ENCODE peak calls at places on chromosomes 12 and 14, in eight cellular contexts. W is small intestine, U is GM23338, G is neural progenitor cell, S is cardiac muscle cell, D is stomach, L is MG63, K is sigmoid colon. H is an unnamed sample. For H3K27me3 and H3K36me3, the result is how much of the 10 kb centered on the place peaks cover.

GRCh38 chr14:61463664-61464063 is 142.3 kb downstream of the PRKCH start:
- DNase-seq in W (no peak), U (no peak), G (no peak), S (peak), D (no peak), L (no peak), K (no peak), H (no peak)

GRCh38 chr12:102675672-102676071 is 195.3 kb upstream of the IGF1 start:
- DNase-seq in W (no peak), U (no peak), G (no peak), S (no peak), D (no peak), L (peak), K (no peak), H (no peak)

GRCh38 chr12:42213954-42214426 is 24.1 kb downstream of the YAF2 start:
- DNase-seq in W (peak), U (no peak), G (peak), S (peak), D (peak), L (peak), K (no peak), H (no peak)

GRCh38 chr12:48601013-48601756 is 31.3 kb upstream of the LALBA start:
- DNase-seq in W (no peak), U (peak), G (peak), S (peak), D (no peak), L (no peak), K (no peak), H (peak)

GRCh38 chr12:22321620-22322019 is 12.9 kb downstream of the ST8SIA1 start:
- DNase-seq in W (no peak), U (peak), G (peak), S (peak), D (no peak), L (no peak), K (no peak), H (no peak)

GRCh38 chr12:52633383-52633782 is 15.0 kb upstream of the KRT73 start:
- DNase-seq in W (no peak), U (no peak), G (no peak), S (no peak), D (no peak), L (no peak), K (no peak), H (no peak)

GRCh38 chr12:1122803-1123202 is 131.8 kb downstream of the ERC1 start:
- DNase-seq in W (no peak), U (no peak), G (peak), S (peak), D (no peak), L (no peak), K (no peak), H (no peak)

GRCh38 chr14:54488318-54488645 is 498 bp downstream of the GMFB start:
- DNase-seq in W (peak), U (peak), G (no peak), S (no peak), D (no peak), L (no peak), K (no peak), H (peak)

GRCh38 chr12:19916193-19916498 is 452.2 kb upstream of the PDE3A start:
- DNase-seq in W (no peak), U (no peak), G (no peak), S (no peak), D (no peak), L (no peak), K (no peak), H (no peak)

GRCh38 chr14:44168566-44168965 is 338.5 kb downstream of the FSCB start:
- DNase-seq in W (no peak), U (no peak), G (no peak), S (peak), D (no peak), L (no peak), K (no peak), H (no peak)

GRCh38 chr12:26198742-26199141 is 3.4 kb downstream of the SSPN start:
- DNase-seq in W (no peak), U (no peak), G (no peak), S (peak), D (no peak), L (peak), K (peak), H (no peak)

GRCh38 chr12:47221256-47222023 is 141.7 kb upstream of the AMIGO2 start:
- DNase-seq in W (peak), U (no peak), G (no peak), S (no peak), D (no peak), L (no peak), K (no peak), H (no peak)

GRCh38 chr12:47014474-47014873 is 64.9 kb upstream of the PCED1B start:
- DNase-seq in W (no peak), U (no peak), G (no peak), S (peak), D (no peak), L (peak), K (no peak), H (no peak)

GRCh38 chr12:131836714-131837397 is 8.7 kb downstream of the MMP17 start:
- DNase-seq in W (no peak), U (no peak), G (no peak), S (no peak), D (no peak), L (no peak), K (peak), H (no peak)

GRCh38 chr12:62861586-62861985 is 73.4 kb downstream of the PPM1H start:
- DNase-seq in W (no peak), U (no peak), G (no peak), S (no peak), D (no peak), L (peak), K (no peak), H (no peak)

GRCh38 chr14:99118046-99118721 is 153.8 kb downstream of the BCL11B start:
- DNase-seq in W (no peak), U (peak), G (no peak), S (no peak), D (peak), L (no peak), K (no peak), H (peak)

GRCh38 chr14:37013116-37013515 is 159.3 kb downstream of the SLC25A21 start:
- DNase-seq in W (no peak), U (no peak), G (no peak), S (no peak), D (no peak), L (no peak), K (no peak), H (no peak)

GRCh38 chr12:56941299-56942017 is 7.2 kb upstream of the SDR9C7 start:
- DNase-seq in W (peak), U (no peak), G (no peak), S (peak), D (no peak), L (peak), K (no peak), H (no peak)

GRCh38 chr12:127773520-127773919 is 493.4 kb upstream of the TMEM132C start:
- DNase-seq in W (no peak), U (peak), G (peak), S (no peak), D (no peak), L (no peak), K (no peak), H (peak)

GRCh38 chr12:28879379-28879778 is 269.7 kb upstream of the FAR2 start:
- DNase-seq in W (no peak), U (no peak), G (no peak), S (no peak), D (no peak), L (no peak), K (no peak), H (no peak)

GRCh38 chr12:56581418-56582145 is 48.5 kb downstream of the BAZ2A start:
- DNase-seq in W (no peak), U (no peak), G (no peak), S (no peak), D (no peak), L (no peak), K (no peak), H (no peak)

GRCh38 chr14:22427771-22428228 is 161.2 kb downstream of the DAD1 start:
- DNase-seq in W (peak), U (peak), G (peak), S (peak), D (no peak), L (no peak), K (peak), H (no peak)

GRCh38 chr12:108879615-108880254 is at the start of gene DAO:
- DNase-seq in W (no peak), U (no peak), G (no peak), S (no peak), D (no peak), L (no peak), K (no peak), H (no peak)

GRCh38 chr12:116293687-116294463 is 16.4 kb upstream of the MED13L start:
- DNase-seq in W (no peak), U (no peak), G (no peak), S (no peak), D (no peak), L (no peak), K (no peak), H (no peak)

GRCh38 chr12:54222609-54223008 is 33.8 kb upstream of the SMUG1 start:
- DNase-seq in W (no peak), U (no peak), G (no peak), S (peak), D (no peak), L (peak), K (no peak), H (no peak)

GRCh38 chr14:69376439-69376838 is 21.7 kb downstream of the ERH start:
- DNase-seq in W (no peak), U (no peak), G (no peak), S (peak), D (no peak), L (no peak), K (no peak), H (no peak)

GRCh38 chr12:85280138-85280983 is at the start of gene ALX1:
- DNase-seq in W (peak), U (peak), G (peak), S (peak), D (no peak), L (peak), K (peak), H (peak)

GRCh38 chr12:105220150-105220928 is 15.6 kb downstream of the APPL2 start:
- DNase-seq in W (no peak), U (no peak), G (no peak), S (no peak), D (no peak), L (no peak), K (no peak), H (no peak)

GRCh38 chr14:103716091-103716801 is 636 bp downstream of the ZFYVE21 start:
- DNase-seq in W (peak), U (no peak), G (no peak), S (peak), D (no peak), L (no peak), K (no peak), H (peak)

GRCh38 chr12:119061208-119061796 is 80.0 kb downstream of the SRRM4 start:
- DNase-seq in W (peak), U (peak), G (peak), S (peak), D (peak), L (peak), K (no peak), H (peak)

GRCh38 chr12:43406797-43407196 is 145.2 kb downstream of the ADAMTS20 start:
- DNase-seq in W (no peak), U (no peak), G (no peak), S (no peak), D (no peak), L (no peak), K (no peak), H (no peak)

GRCh38 chr14:73462078-73462715 is 3.9 kb upstream of the NUMB start:
- DNase-seq in W (peak), U (no peak), G (peak), S (peak), D (peak), L (peak), K (peak), H (no peak)

GRCh38 chr12:12561305-12562015 is 1.2 kb downstream of the DUSP16 start:
- DNase-seq in W (peak), U (peak), G (peak), S (peak), D (peak), L (peak), K (peak), H (peak)

GRCh38 chr14:23359167-23359626 is 5.8 kb downstream of the EFS start:
- DNase-seq in W (no peak), U (no peak), G (no peak), S (no peak), D (no peak), L (no peak), K (no peak), H (peak)

GRCh38 chr14:92310776-92311375 is 12.1 kb upstream of the SLC24A4 start:
- DNase-seq in W (peak), U (no peak), G (no peak), S (peak), D (no peak), L (no peak), K (no peak), H (no peak)

GRCh38 chr12:53145383-53145782 is 35.1 kb upstream of the ZNF740 start:
- DNase-seq in W (peak), U (no peak), G (no peak), S (peak), D (no peak), L (peak), K (no peak), H (no peak)

GRCh38 chr14:91577632-91578233 is 67.6 kb upstream of the PPP4R3A start:
- DNase-seq in W (no peak), U (no peak), G (no peak), S (no peak), D (no peak), L (no peak), K (no peak), H (no peak)

DNA sequence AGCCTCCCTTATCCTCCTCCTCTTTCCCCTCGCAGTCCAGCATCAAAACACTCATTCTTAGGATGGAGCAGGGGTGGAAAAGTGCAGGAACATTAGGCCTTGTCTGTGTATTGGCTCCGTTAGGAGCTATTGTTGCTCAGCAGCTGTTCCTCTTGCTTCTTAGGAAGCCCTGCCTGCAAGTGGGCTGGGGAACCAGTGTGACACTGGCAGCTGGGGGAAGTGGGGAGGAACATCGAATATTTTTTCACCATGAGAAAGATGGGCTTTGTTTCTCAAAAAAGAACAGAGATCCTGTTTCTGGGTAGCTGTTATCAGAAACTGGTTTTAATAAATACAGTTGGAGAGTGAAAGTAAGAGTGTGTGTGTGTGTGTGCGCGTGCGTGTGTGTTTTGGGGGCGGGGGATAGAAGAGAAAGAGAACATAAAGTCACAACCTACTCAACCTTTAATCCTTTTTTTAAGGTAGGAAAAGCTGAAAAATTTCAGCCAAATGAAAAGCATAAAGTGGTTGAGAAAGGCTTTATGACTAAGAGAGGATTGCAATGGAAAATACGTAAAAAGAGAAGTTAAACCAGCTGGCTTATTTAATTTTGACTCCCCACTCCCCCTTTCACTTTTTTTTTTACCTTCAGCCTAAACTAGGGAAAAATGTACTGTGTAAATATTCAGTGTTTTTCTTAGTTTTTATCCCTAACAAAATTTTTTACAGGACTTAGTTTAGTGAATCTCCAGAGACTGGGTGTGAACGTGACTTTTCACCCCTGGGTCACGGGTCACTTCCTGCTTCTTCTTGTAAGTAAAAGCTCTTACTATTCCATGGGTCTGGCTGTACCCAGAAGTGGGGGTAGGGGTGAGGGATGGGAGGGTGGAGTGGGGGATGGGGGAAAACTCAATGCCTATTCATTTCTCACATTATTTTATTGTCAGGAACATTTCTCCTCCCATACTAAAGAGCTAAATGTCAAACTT is 197.1 kb upstream of the PLEKHG7 start:
- DNase-seq in W (peak), U (no peak), G (peak), S (peak), D (peak), L (no peak), K (peak), H (no peak)
- H3K4me3 ChIP-seq in W (no peak), U (no peak), G (no peak), S (no peak), D (peak), L (no peak), K (peak), H (no peak)

DNA sequence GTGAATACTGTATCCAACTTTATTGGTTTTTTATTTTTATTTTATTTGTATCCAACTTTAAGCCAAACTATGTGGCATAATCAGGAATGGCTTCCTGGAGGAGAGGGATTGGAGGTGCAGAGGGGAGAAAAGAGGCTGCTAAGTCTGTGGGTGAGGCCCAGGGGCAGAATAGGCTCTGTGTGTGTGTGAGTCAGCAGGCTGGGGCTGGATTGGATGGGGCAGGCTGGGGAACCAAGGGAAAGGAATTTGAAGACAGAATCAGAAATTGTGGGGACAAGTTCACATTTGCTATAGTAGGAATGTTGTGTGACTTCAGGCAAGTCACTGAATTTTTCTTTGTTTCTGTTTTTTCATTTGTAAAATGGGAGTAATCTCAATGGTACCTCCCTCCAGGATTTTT is 12.8 kb upstream of the RILPL1 start:
- DNase-seq in W (no peak), U (no peak), G (no peak), S (no peak), D (no peak), L (no peak), K (no peak), H (no peak)
- H3K27me3 ChIP-seq in W (under half), U (under half), G (under half), S (under half), D (under half), L (under half), K (under half), H (under half)

GRCh38 chr14:30698463-30698862 is 76.3 kb downstream of the SCFD1 start:
- DNase-seq in W (peak), U (no peak), G (no peak), S (no peak), D (no peak), L (no peak), K (no peak), H (no peak)
- H3K36me3 ChIP-seq in W (under half), U (under half), G (under half), S (under half), D (half or more), L (under half), K (under half), H (under half)

GRCh38 chr12:132881853-132882252 is 5.6 kb downstream of the CHFR start:
- DNase-seq in W (no peak), U (no peak), G (no peak), S (no peak), D (no peak), L (no peak), K (no peak), H (no peak)

GRCh38 chr12:132886529-132887477 is 602 bp downstream of the CHFR start:
- DNase-seq in W (peak), U (peak), G (no peak), S (peak), D (peak), L (peak), K (peak), H (no peak)

GRCh38 chr12:132888852-132889251 is 1.4 kb upstream of the CHFR start:
- DNase-seq in W (no peak), U (peak), G (peak), S (no peak), D (no peak), L (no peak), K (no peak), H (peak)

DNA sequence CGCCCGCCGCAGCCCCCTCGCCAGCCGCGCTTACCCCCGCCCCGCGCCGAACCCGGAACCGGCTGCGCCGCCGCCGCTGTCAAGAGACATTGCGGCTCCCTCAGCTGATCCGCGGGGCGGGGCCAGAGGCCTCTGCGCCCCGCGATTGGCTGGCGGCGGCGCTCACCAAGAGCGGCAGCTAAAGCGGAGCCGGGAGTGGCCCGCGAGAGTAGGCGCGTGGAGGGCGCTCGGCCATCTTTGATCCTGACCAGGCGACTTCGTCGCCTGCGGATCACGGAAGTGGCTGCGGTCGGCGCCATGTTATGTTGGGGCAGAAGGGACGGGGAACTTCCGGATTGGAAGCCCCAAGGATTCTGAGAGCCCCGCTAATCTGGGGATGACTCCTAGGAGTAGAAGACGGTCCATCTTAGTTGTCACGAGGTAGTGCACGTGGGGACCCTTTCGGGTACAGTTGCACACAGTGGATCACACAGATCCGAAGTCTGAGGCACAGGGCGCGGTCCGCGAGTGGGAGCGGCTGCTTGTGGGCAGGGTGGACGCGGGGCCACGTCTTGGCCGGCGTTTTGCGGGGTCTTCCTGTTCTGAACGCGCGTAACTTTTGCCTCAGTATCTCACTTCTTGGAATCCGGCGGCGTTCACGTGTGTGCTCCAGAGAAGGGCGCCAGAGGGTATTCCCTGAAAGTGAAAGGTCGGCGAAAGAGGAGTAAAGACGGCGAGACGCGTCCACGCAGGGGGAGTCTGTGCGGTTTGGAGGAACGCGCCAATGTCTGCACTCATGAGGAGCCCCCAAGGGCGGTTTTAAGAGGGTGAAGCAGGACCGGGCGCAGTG is at the start of gene CHFR:
- DNase-seq in W (peak), U (peak), G (peak), S (peak), D (peak), L (peak), K (peak), H (peak)
- H3K4me3 ChIP-seq in W (peak), U (peak), G (peak), S (peak), D (peak), L (peak), K (peak), H (peak)

GRCh38 chr12:4197922-4198763 is 75.4 kb upstream of the CCND2 start:
- DNase-seq in W (no peak), U (no peak), G (no peak), S (no peak), D (no peak), L (no peak), K (no peak), H (no peak)
- H3K27me3 ChIP-seq in W (under half), U (under half), G (under half), S (under half), D (under half), L (under half), K (under half), H (under half)

GRCh38 chr12:9925746-9926393 is 6.3 kb downstream of the CLEC2A start:
- DNase-seq in W (peak), U (peak), G (peak), S (peak), D (no peak), L (peak), K (no peak), H (peak)

GRCh38 chr12:9926876-9927275 is 5.3 kb downstream of the CLEC2A start:
- DNase-seq in W (no peak), U (no peak), G (no peak), S (no peak), D (no peak), L (no peak), K (no peak), H (no peak)

GRCh38 chr12:9920451-9920850 is 11.7 kb downstream of the CLEC2A start:
- DNase-seq in W (no peak), U (no peak), G (no peak), S (no peak), D (no peak), L (no peak), K (no peak), H (no peak)

GRCh38 chr12:9919443-9919842 is 12.7 kb downstream of the CLEC2A start:
- DNase-seq in W (no peak), U (no peak), G (no peak), S (no peak), D (no peak), L (no peak), K (no peak), H (no peak)

GRCh38 chr12:9922429-9922828 is 9.7 kb downstream of the CLEC2A start:
- DNase-seq in W (no peak), U (no peak), G (no peak), S (no peak), D (no peak), L (no peak), K (no peak), H (no peak)
- H3K36me3 ChIP-seq in W (under half), U (under half), G (under half), S (under half), D (under half), L (under half), K (under half), H (under half)

H was measured in H7.